ENCODE peak calls at places on chromosomes 5 and 9, in six cellular contexts. E is RWPE1; L is activated CD8-positive, alpha-beta memory T cell treated with anti-CD3 and anti-CD28 coated beads, Interleukin-2, amount 10 ng/mL, durations not matched to agents 7 days and 5 days; X is T-helper 2 cell; W is prostate gland; R is iris pigment epithelial cell. B is an unnamed sample.

GRCh38 chr5:139767960-139768359 is 27.6 kb upstream of the PSD2 start:
- DNase-seq in W (no peak), R (no peak), L (no peak), X (no peak), E (no peak), B (no peak)

GRCh38 chr9:77455312-77455927 is 192.7 kb downstream of the GNA14 start:
- DNase-seq in X (no peak), E (peak; percentile 23), W (no peak), L (peak; percentile 56), R (peak; percentile 39), B (peak; percentile 59)

GRCh38 chr9:126723807-126724172 is 81.0 kb upstream of the ZBTB43 start:
- DNase-seq in R (peak; percentile 27), E (no peak), W (no peak), L (no peak), X (no peak), B (peak; percentile 47)

GRCh38 chr5:175344331-175345200 is 99.4 kb downstream of the DRD1 start:
- DNase-seq in E (peak; percentile 51), X (no peak), R (no peak), W (peak; percentile 57), L (no peak), B (peak; percentile 64)

GRCh38 chr9:694499-695154 is 146.9 kb upstream of the DMRT1 start:
- DNase-seq in W (no peak), R (peak; percentile 93), E (peak; percentile 68), L (no peak), X (no peak), B (no peak)

GRCh38 chr5:21574429-21574828 is 1278.7 kb downstream of the CDH12 start:
- DNase-seq in E (no peak), R (no peak), X (no peak), W (no peak), L (no peak), B (peak; percentile 37)

GRCh38 chr9:71819115-71819739 is 50.9 kb upstream of the CEMIP2 start:
- DNase-seq in L (no peak), E (peak; percentile 42), X (no peak), W (peak; percentile 39), R (peak; percentile 31), B (peak; percentile 34)

GRCh38 chr9:114437401-114437893 is 49.7 kb upstream of the AKNA start:
- DNase-seq in R (no peak), L (no peak), W (no peak), E (no peak), X (no peak), B (no peak)

GRCh38 chr5:144024601-144025000 is 145.9 kb downstream of the YIPF5 start:
- DNase-seq in X (no peak), W (no peak), R (no peak), L (no peak), E (no peak), B (no peak)

GRCh38 chr9:133658442-133659431 is 22.6 kb downstream of the DBH start:
- DNase-seq in L (no peak), E (peak; percentile 82), R (peak; percentile 36), W (peak; percentile 21), X (no peak), B (peak; percentile 80)

GRCh38 chr9:37859043-37859442 is 44.9 kb downstream of the SLC25A51 start:
- DNase-seq in W (no peak), R (peak; percentile 39), X (no peak), E (peak; percentile 18), L (no peak), B (no peak)

GRCh38 chr5:154793599-154794524 is 38.7 kb downstream of the LARP1 start:
- DNase-seq in L (no peak), E (no peak), X (no peak), R (peak; percentile 45), W (no peak), B (no peak)

GRCh38 chr5:150511641-150512367 is 3.9 kb downstream of the NDST1 start:
- DNase-seq in L (no peak), X (no peak), W (no peak), R (peak; percentile 63), E (peak; percentile 97), B (peak; percentile 83)

GRCh38 chr9:130451509-130452388 is 7.0 kb downstream of the ASS1 start:
- DNase-seq in L (no peak), W (peak; percentile 83), R (peak; percentile 95), X (no peak), E (peak; percentile 98), B (peak; percentile 93)

GRCh38 chr9:19922476-19923118 is 133.8 kb upstream of the SLC24A2 start:
- DNase-seq in E (peak; percentile 70), L (no peak), R (peak; percentile 63), W (no peak), X (no peak), B (peak; percentile 70)

GRCh38 chr9:135440620-135441019 is 39.0 kb upstream of the PPP1R26 start:
- DNase-seq in W (no peak), L (no peak), X (no peak), E (no peak), R (no peak), B (no peak)

GRCh38 chr9:135905380-135906282 is 1.7 kb downstream of the CAMSAP1 start:
- DNase-seq in W (no peak), E (peak; percentile 76), X (no peak), R (no peak), L (no peak), B (no peak)

GRCh38 chr5:102622244-102622643 is 123.4 kb upstream of the SLCO6A1 start:
- DNase-seq in E (no peak), W (no peak), R (no peak), L (no peak), X (no peak), B (peak; percentile 80)

GRCh38 chr5:120684749-120685415 is 220.8 kb downstream of the PRR16 start:
- DNase-seq in W (no peak), R (peak; percentile 27), X (no peak), L (no peak), E (no peak), B (peak; percentile 10)

GRCh38 chr9:121809356-121810050 is 158.1 kb downstream of the DAB2IP start:
- DNase-seq in R (no peak), W (no peak), L (no peak), X (no peak), E (no peak), B (no peak)

GRCh38 chr9:76090909-76091308 is 200.4 kb downstream of the PCSK5 start:
- DNase-seq in X (no peak), R (peak; percentile 31), E (no peak), L (no peak), W (no peak), B (no peak)

GRCh38 chr5:585556-585955 is 26.6 kb upstream of the CEP72 start:
- DNase-seq in X (no peak), L (no peak), E (no peak), R (no peak), W (no peak), B (no peak)

GRCh38 chr9:7234144-7234543 is 476.4 kb downstream of the KDM4C start:
- DNase-seq in X (no peak), E (no peak), R (peak; percentile 34), L (peak; percentile 68), W (no peak), B (peak; percentile 67)

GRCh38 chr5:16453609-16454008 is 12.0 kb downstream of the ZNF622 start:
- DNase-seq in L (no peak), W (no peak), E (no peak), R (no peak), X (no peak), B (peak; percentile 33)

GRCh38 chr5:176661676-176662075 is 14.4 kb downstream of the TSPAN17 start:
- DNase-seq in X (no peak), W (no peak), L (no peak), R (no peak), E (no peak), B (no peak)

GRCh38 chr5:135375040-135375439 is 24.0 kb downstream of the MACROH2A1 start:
- DNase-seq in X (no peak), E (no peak), W (no peak), R (no peak), L (no peak), B (no peak)

GRCh38 chr9:69145148-69145547 is 28.9 kb upstream of the TJP2 start:
- DNase-seq in E (no peak), X (no peak), L (no peak), R (no peak), W (peak; percentile 0), B (peak; percentile 33)

B was measured in A673.